ENCODE peak calls at places on chromosomes 7 and 10, in five cellular contexts. V, Z, Y, H and M are unnamed samples.

GRCh38 chr10:117762819-117763172 is 220.2 kb downstream of the EMX2 start:
- DNase-seq in V (no peak), Z (no peak), Y (no peak), H (no peak), M (no peak)

GRCh38 chr10:70585555-70586243 is 16.8 kb downstream of the PRF1 start:
- DNase-seq in V (no peak), Z (no peak), Y (no peak), H (no peak), M (no peak)

GRCh38 chr10:94403034-94403822 is 887 bp downstream of the TBC1D12 start:
- DNase-seq in V (peak; percentile 62), Z (peak; percentile 74), Y (peak; percentile 63), H (peak; percentile 54), M (peak; percentile 11)

GRCh38 chr10:61836233-61836887 is 65.1 kb upstream of the ARID5B start:
- DNase-seq in V (no peak), Z (peak; percentile 54), Y (no peak), H (no peak), M (no peak)

GRCh38 chr10:89302628-89303027 is 782 bp downstream of the IFIT2 start:
- DNase-seq in V (no peak), Z (peak; percentile 42), Y (no peak), H (no peak), M (no peak)

GRCh38 chr10:79093658-79094411 is 25.1 kb downstream of the ZMIZ1 start:
- DNase-seq in V (no peak), Z (peak; percentile 90), Y (peak; percentile 77), H (peak; percentile 81), M (no peak)

GRCh38 chr7:45717537-45718235 is 143.5 kb downstream of the ADCY1 start:
- DNase-seq in V (no peak), Z (no peak), Y (no peak), H (no peak), M (no peak)

GRCh38 chr10:102918817-102919236 is 733 bp downstream of the CNNM2 start:
- DNase-seq in V (no peak), Z (no peak), Y (no peak), H (peak; percentile 13), M (no peak)

GRCh38 chr7:142753366-142753765 is 4.1 kb downstream of the PRSS1 start:
- DNase-seq in V (no peak), Z (peak; percentile 67), Y (peak; percentile 84), H (peak; percentile 81), M (no peak)

GRCh38 chr7:52863667-52864066 is 171.8 kb upstream of the POM121L12 start:
- DNase-seq in V (no peak), Z (no peak), Y (no peak), H (no peak), M (no peak)

GRCh38 chr10:51397244-51397643 is 302.2 kb downstream of the CSTF2T start:
- DNase-seq in V (no peak), Z (no peak), Y (no peak), H (no peak), M (no peak)

GRCh38 chr10:96719205-96719604 is 1.1 kb downstream of the PIK3AP1 start:
- DNase-seq in V (no peak), Z (no peak), Y (no peak), H (no peak), M (no peak)

GRCh38 chr7:30453859-30454258 is 24.7 kb downstream of the NOD1 start:
- DNase-seq in V (no peak), Z (no peak), Y (no peak), H (no peak), M (no peak)

GRCh38 chr10:45560262-45560661 is 112.3 kb downstream of the ZFAND4 start:
- DNase-seq in V (no peak), Z (no peak), Y (no peak), H (no peak), M (no peak)

GRCh38 chr10:77296534-77297369 is 340.9 kb downstream of the KCNMA1 start:
- DNase-seq in V (no peak), Z (no peak), Y (no peak), H (no peak), M (no peak)

GRCh38 chr10:59595584-59595983 is 114.1 kb downstream of the SLC16A9 start:
- DNase-seq in V (no peak), Z (peak; percentile 80), Y (no peak), H (no peak), M (no peak)

GRCh38 chr10:3080608-3081007 is 13.3 kb downstream of the PFKP start:
- DNase-seq in V (no peak), Z (no peak), Y (no peak), H (no peak), M (no peak)
- TF ChIP-seq CTCF in V (no peak), Z (no peak), Y (no peak), H (no peak), M (no peak)

GRCh38 chr10:86958109-86958830 is at the start of gene SNCG:
- DNase-seq in V (peak; percentile 48), Z (no peak), Y (no peak), H (no peak), M (no peak)
- H3K4me3 ChIP-seq in V (peak within 1 kb of the TSS; percentile 54), Z (no peak within 1 kb of the TSS), Y (no peak within 1 kb of the TSS), H (no peak within 1 kb of the TSS), M (no peak within 1 kb of the TSS)

GRCh38 chr10:127715782-127716378 is 21.1 kb upstream of the FOXI2 start:
- DNase-seq in V (no peak), Z (peak; percentile 34), Y (no peak), H (no peak), M (no peak)
- TF ChIP-seq CTCF in V (no peak), Z (peak; percentile 53), Y (peak; percentile 66), H (no peak), M (no peak)

DNA sequence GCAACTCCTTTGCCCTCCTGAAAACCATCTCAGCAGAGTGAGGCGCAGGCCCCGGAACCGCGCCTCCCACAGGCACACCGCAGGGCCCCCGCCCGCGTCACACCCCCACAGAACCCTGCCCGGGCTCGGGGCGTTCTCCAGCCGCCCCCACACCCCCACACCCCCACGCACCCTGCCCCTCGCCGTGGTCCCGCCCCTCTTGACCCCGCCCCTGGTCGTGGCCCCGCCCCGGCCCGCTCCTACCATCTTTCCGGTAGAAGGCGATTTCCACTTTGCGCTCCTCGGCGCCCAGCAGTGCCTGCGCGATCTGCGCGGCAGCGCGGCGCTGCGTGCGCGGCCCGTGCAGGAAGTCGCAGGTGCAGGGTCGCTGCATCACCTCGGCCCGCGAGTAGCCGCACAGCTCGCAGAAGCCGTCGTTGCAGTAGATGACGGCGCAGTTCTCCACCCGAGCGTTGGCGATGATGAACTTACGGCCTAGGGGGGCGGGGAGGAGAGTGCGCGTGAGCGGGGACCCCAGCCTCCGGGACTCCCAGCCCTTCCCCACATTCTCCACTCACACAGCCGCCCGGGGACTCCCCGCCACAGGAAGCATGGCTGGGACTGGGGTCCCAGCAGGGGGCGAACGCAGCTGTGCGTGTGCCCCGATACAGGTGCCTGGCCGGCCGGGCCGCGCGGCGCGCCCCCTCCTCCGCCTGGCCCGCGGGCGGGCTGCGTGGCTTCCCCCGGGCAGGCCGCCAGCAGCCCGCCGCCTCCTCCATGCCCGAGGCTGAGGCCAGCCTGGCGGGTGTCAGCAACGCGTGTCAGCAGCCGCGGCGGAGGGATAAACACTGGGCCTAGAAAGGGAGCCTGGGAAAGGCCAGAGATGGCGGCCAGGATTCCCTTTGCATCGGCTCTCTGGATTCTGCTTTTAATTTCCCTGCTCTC is 3.4 kb downstream of the KCNH2 start:
- DNase-seq in V (peak; percentile 60), Z (peak; percentile 36), Y (peak; percentile 45), H (peak; percentile 40), M (no peak)
- H3K4me3 ChIP-seq in V (peak overlapping the region; percentile 17), Z (peak overlapping the region; percentile 71), Y (peak overlapping the region; percentile 22), H (peak overlapping the region; percentile 35), M (peak overlapping the region; percentile 23)

DNA sequence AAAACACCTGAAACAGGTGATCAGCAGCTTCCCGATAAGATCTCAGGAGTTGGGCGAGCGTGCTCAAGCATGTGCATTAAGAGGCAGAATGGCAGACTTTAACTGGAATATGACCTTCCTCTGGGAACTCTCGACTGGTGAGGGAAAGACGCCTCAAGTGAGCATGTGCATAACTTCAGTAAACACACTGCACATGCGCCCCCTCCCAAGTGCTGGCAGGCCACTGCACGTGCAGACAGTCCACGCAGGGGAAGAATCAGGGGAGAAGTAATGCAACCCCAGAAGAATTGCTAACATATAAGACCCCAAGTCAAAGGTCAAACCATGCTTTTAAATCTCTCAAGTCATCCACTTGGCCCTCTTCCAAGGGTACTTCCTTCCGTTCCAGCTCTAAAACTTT is 541.1 kb downstream of the TNS3 start:
- DNase-seq in V (no peak), Z (no peak), Y (no peak), H (no peak), M (no peak)
- TF ChIP-seq CTCF in V (no peak), Z (no peak), Y (no peak), H (no peak), M (no peak)